ENCODE peak calls at places on chromosomes 7 and 10, in eight cellular contexts. F is SW 1271; A is mammary epithelial cell; T is SJSA1; M is Calu3; X is T follicular helper cell; R is HT-29; Y is stimulated activated CD4-positive, alpha-beta T cell treated with anti-CD3 and anti-CD28 coated beads, Interleukin-4, amount 100 ng/mL, for 48 hours. N is an unnamed sample.
A peak's percentile ranks its signal among the peaks of the same experiment; 100 is the strongest.

GRCh38 chr7:151168787-151169162 is 1.3 kb upstream of the GBX1 start:
- DNase-seq in F (no peak), A (no peak), T (no peak), M (no peak), X (no peak), R (no peak), Y (no peak), N (no peak)

GRCh38 chr7:22853674-22854157 is 31.1 kb upstream of the TOMM7 start:
- DNase-seq in F (no peak), A (no peak), T (peak; percentile 39), M (no peak), X (peak; percentile 67), R (no peak), Y (peak; percentile 31), N (no peak)

GRCh38 chr7:104267701-104268368 is 60.0 kb upstream of the ORC5 start:
- DNase-seq in F (no peak), A (peak; percentile 6), T (no peak), M (no peak), X (no peak), R (peak; percentile 54), Y (no peak), N (peak; percentile 25)

GRCh38 chr7:6278749-6279310 is 6.4 kb upstream of the CYTH3 start:
- DNase-seq in F (no peak), A (no peak), T (no peak), M (no peak), X (no peak), R (no peak), Y (no peak), N (no peak)

GRCh38 chr7:22731781-22732180 is 4.8 kb downstream of the IL6 start:
- DNase-seq in F (no peak), A (no peak), T (no peak), M (no peak), X (no peak), R (no peak), Y (no peak), N (peak; percentile 61)

GRCh38 chr7:150716368-150716767 is at the start of gene GIMAP1:
- DNase-seq in F (no peak), A (no peak), T (no peak), M (no peak), X (peak; percentile 49), R (no peak), Y (no peak), N (no peak)

GRCh38 chr10:72663971-72664370 is 28.0 kb upstream of the MCU start:
- DNase-seq in F (no peak), A (no peak), T (no peak), M (no peak), X (no peak), R (no peak), Y (no peak), N (peak; percentile 9)

GRCh38 chr10:86064219-86064618 is 302.4 kb downstream of the GRID1 start:
- DNase-seq in F (no peak), A (no peak), T (no peak), M (no peak), X (no peak), R (no peak), Y (no peak), N (no peak)

GRCh38 chr10:79153753-79154152 is 85.0 kb downstream of the ZMIZ1 start:
- DNase-seq in F (no peak), A (no peak), T (no peak), M (no peak), X (no peak), R (no peak), Y (no peak), N (peak; percentile 76)

GRCh38 chr7:36128448-36129047 is 24.5 kb upstream of the EEPD1 start:
- DNase-seq in F (no peak), A (peak; percentile 83), T (peak; percentile 90), M (peak; percentile 91), X (no peak), R (peak; percentile 95), Y (no peak), N (peak; percentile 89)

GRCh38 chr7:117282239-117282812 is 40.5 kb downstream of the WNT2 start:
- DNase-seq in F (no peak), A (no peak), T (no peak), M (no peak), X (no peak), R (no peak), Y (no peak), N (no peak)

GRCh38 chr10:119349341-119349740 is 142.0 kb downstream of the GRK5 start:
- DNase-seq in F (no peak), A (no peak), T (no peak), M (no peak), X (no peak), R (no peak), Y (no peak), N (no peak)

GRCh38 chr10:44467900-44468299 is 83.0 kb upstream of the CXCL12 start:
- DNase-seq in F (no peak), A (no peak), T (no peak), M (no peak), X (no peak), R (no peak), Y (no peak), N (no peak)

GRCh38 chr10:110460111-110460809 is 37.4 kb upstream of the DUSP5 start:
- DNase-seq in F (no peak), A (no peak), T (peak; percentile 82), M (peak; percentile 10), X (no peak), R (no peak), Y (peak; percentile 12), N (peak; percentile 87)

GRCh38 chr10:79079074-79079397 is 10.3 kb downstream of the ZMIZ1 start:
- DNase-seq in F (no peak), A (no peak), T (peak; percentile 56), M (no peak), X (no peak), R (no peak), Y (no peak), N (no peak)

GRCh38 chr10:28077889-28078288 is 79.0 kb upstream of the ODAD2 start:
- DNase-seq in F (no peak), A (peak; percentile 79), T (peak; percentile 35), M (no peak), X (no peak), R (no peak), Y (no peak), N (peak; percentile 97)

N was measured in kidney tubule cell.